ENCODE peak calls at places on chromosome 1, in six cellular contexts. F is NCI-H1105 treated with DMSO at 0.1 percent for 48 hours, W is NCI-H748 treated with DMSO at 0.1 percent for 48 hours, G is RWPE1, Z is naive B cell, A is astrocyte. Y is an unnamed sample.

GRCh38 chr1:180842052-180842451 is 70.6 kb upstream of the KIAA1614 start:
- DNase-seq in F (no peak), W (no peak), G (no peak), Z (no peak), A (peak), Y (no peak)

GRCh38 chr1:57003398-57004139 is 37.8 kb upstream of the C8B start:
- DNase-seq in F (no peak), W (no peak), G (no peak), Z (no peak), A (no peak), Y (no peak)

GRCh38 chr1:30513396-30514136 is 209.8 kb downstream of the MATN1 start:
- DNase-seq in F (no peak), W (no peak), G (no peak), Z (no peak), A (no peak), Y (no peak)

GRCh38 chr1:184888505-184888904 is 85.8 kb downstream of the NIBAN1 start:
- DNase-seq in F (no peak), W (no peak), G (peak), Z (no peak), A (peak), Y (no peak)

GRCh38 chr1:240804475-240804874 is 192.5 kb upstream of the GREM2 start:
- DNase-seq in F (no peak), W (no peak), G (no peak), Z (no peak), A (peak), Y (no peak)

GRCh38 chr1:35557118-35557610 is at the start of gene KIAA0319L:
- DNase-seq in F (peak), W (peak), G (peak), Z (no peak), A (peak), Y (peak)

GRCh38 chr1:25182629-25183028 is 49.7 kb downstream of the SYF2 start:
- DNase-seq in F (no peak), W (no peak), G (peak), Z (no peak), A (peak), Y (peak)

GRCh38 chr1:225541383-225541782 is 111.5 kb downstream of the ENAH start:
- DNase-seq in F (no peak), W (no peak), G (no peak), Z (no peak), A (no peak), Y (no peak)

GRCh38 chr1:115166531-115167091 is 77.3 kb upstream of the TSPAN2 start:
- DNase-seq in F (no peak), W (no peak), G (no peak), Z (no peak), A (peak), Y (no peak)

GRCh38 chr1:217134857-217135568 is 411.8 kb upstream of the ESRRG start:
- DNase-seq in F (no peak), W (peak), G (peak), Z (no peak), A (peak), Y (no peak)